ENCODE peak calls at places on chromosome 13, in nine cellular contexts. G, W, E, L, J, R, N, I and D are unnamed samples.

GRCh38 chr13:33349314-33349995 is 63.9 kb upstream of the STARD13 start:
- DNase-seq in G (no peak), W (no peak), E (no peak), L (no peak), J (no peak), R (no peak), N (no peak), I (no peak), D (no peak)

GRCh38 chr13:110971486-110971885 is 56.6 kb upstream of the ANKRD10 start:
- DNase-seq in G (no peak), W (no peak), E (no peak), L (no peak), J (no peak), R (no peak), N (no peak), I (no peak), D (no peak)

GRCh38 chr13:106561551-106562170 is 6.3 kb downstream of the ARGLU1 start:
- DNase-seq in G (peak), W (peak), E (no peak), L (no peak), J (peak), R (no peak), N (no peak), I (no peak), D (peak)

GRCh38 chr13:38429916-38430315 is 80.3 kb downstream of the UFM1 start:
- DNase-seq in G (no peak), W (no peak), E (no peak), L (no peak), J (no peak), R (no peak), N (no peak), I (no peak), D (no peak)

GRCh38 chr13:106569233-106570095 is 1.5 kb upstream of the ARGLU1 start:
- DNase-seq in G (no peak), W (no peak), E (no peak), L (no peak), J (peak), R (no peak), N (no peak), I (no peak), D (no peak)

GRCh38 chr13:30256713-30257432 is 50.5 kb downstream of the KATNAL1 start:
- DNase-seq in G (peak), W (peak), E (no peak), L (no peak), J (no peak), R (no peak), N (no peak), I (no peak), D (no peak)

GRCh38 chr13:26855071-26855470 is 94.5 kb upstream of the GPR12 start:
- DNase-seq in G (no peak), W (no peak), E (no peak), L (no peak), J (no peak), R (no peak), N (no peak), I (no peak), D (no peak)

GRCh38 chr13:107121793-107122192 is 553.9 kb upstream of the ARGLU1 start:
- DNase-seq in G (no peak), W (no peak), E (no peak), L (no peak), J (no peak), R (no peak), N (no peak), I (no peak), D (no peak)

GRCh38 chr13:35791191-35791902 is 314.9 kb upstream of the MAB21L1 start:
- DNase-seq in G (no peak), W (peak), E (peak), L (no peak), J (no peak), R (no peak), N (no peak), I (no peak), D (no peak)

GRCh38 chr13:52739468-52740071 is at the start of gene CNMD:
- DNase-seq in G (peak), W (no peak), E (no peak), L (no peak), J (no peak), R (no peak), N (no peak), I (no peak), D (no peak)

GRCh38 chr13:37870895-37871550 is 1.5 kb upstream of the TRPC4 start:
- DNase-seq in G (no peak), W (peak), E (no peak), L (no peak), J (peak), R (no peak), N (no peak), I (no peak), D (no peak)

GRCh38 chr13:29654807-29655547 is 59.5 kb upstream of the SLC7A1 start:
- DNase-seq in G (no peak), W (no peak), E (no peak), L (no peak), J (peak), R (no peak), N (no peak), I (no peak), D (no peak)

GRCh38 chr13:26379831-26380230 is 125.9 kb downstream of the CDK8 start:
- DNase-seq in G (no peak), W (no peak), E (no peak), L (no peak), J (no peak), R (no peak), N (no peak), I (no peak), D (no peak)

GRCh38 chr13:43686557-43686956 is 100.2 kb downstream of the ENOX1 start:
- DNase-seq in G (no peak), W (peak), E (peak), L (no peak), J (peak), R (peak), N (no peak), I (peak), D (no peak)

GRCh38 chr13:29758591-29759114 is 91.8 kb downstream of the UBL3 start:
- DNase-seq in G (no peak), W (peak), E (no peak), L (no peak), J (peak), R (no peak), N (no peak), I (no peak), D (peak)

GRCh38 chr13:48156466-48156865 is 61.6 kb upstream of the MED4 start:
- DNase-seq in G (no peak), W (no peak), E (no peak), L (no peak), J (peak), R (no peak), N (no peak), I (no peak), D (no peak)

GRCh38 chr13:23584275-23584674 is 14.1 kb downstream of the TNFRSF19 start:
- DNase-seq in G (no peak), W (no peak), E (no peak), L (no peak), J (no peak), R (no peak), N (no peak), I (no peak), D (no peak)

GRCh38 chr13:20465218-20465879 is 60.3 kb downstream of the CRYL1 start:
- DNase-seq in G (no peak), W (no peak), E (no peak), L (no peak), J (peak), R (no peak), N (no peak), I (no peak), D (no peak)

GRCh38 chr13:99371956-99372355 is 64.8 kb upstream of the GPR183 start:
- DNase-seq in G (no peak), W (no peak), E (no peak), L (no peak), J (no peak), R (peak), N (no peak), I (no peak), D (no peak)

GRCh38 chr13:32125746-32126145 is 94.2 kb downstream of the FRY start:
- DNase-seq in G (no peak), W (no peak), E (no peak), L (no peak), J (peak), R (no peak), N (no peak), I (no peak), D (no peak)

GRCh38 chr13:106274551-106275208 is 260.8 kb downstream of the EFNB2 start:
- DNase-seq in G (no peak), W (no peak), E (no peak), L (no peak), J (peak), R (no peak), N (no peak), I (no peak), D (no peak)

GRCh38 chr13:50334944-50335343 is 319.7 kb downstream of the KCNRG start:
- DNase-seq in G (no peak), W (peak), E (no peak), L (no peak), J (no peak), R (no peak), N (no peak), I (no peak), D (no peak)

GRCh38 chr13:22940736-22941135 is 240.0 kb upstream of the SGCG start:
- DNase-seq in G (no peak), W (no peak), E (no peak), L (no peak), J (no peak), R (no peak), N (no peak), I (no peak), D (no peak)

GRCh38 chr13:41059466-41059865 is 1.8 kb upstream of the WBP4 start:
- DNase-seq in G (no peak), W (peak), E (no peak), L (no peak), J (peak), R (no peak), N (no peak), I (no peak), D (no peak)

GRCh38 chr13:41061075-41061913 is at the start of gene WBP4:
- DNase-seq in G (peak), W (peak), E (peak), L (peak), J (peak), R (peak), N (peak), I (peak), D (peak)

GRCh38 chr13:41060723-41061074 is 610 bp upstream of the WBP4 start:
- DNase-seq in G (peak), W (peak), E (peak), L (peak), J (peak), R (peak), N (peak), I (peak), D (no peak)

GRCh38 chr13:41058229-41059070 is 2.9 kb upstream of the WBP4 start:
- DNase-seq in G (peak), W (peak), E (no peak), L (no peak), J (no peak), R (no peak), N (no peak), I (peak), D (no peak)

DNA sequence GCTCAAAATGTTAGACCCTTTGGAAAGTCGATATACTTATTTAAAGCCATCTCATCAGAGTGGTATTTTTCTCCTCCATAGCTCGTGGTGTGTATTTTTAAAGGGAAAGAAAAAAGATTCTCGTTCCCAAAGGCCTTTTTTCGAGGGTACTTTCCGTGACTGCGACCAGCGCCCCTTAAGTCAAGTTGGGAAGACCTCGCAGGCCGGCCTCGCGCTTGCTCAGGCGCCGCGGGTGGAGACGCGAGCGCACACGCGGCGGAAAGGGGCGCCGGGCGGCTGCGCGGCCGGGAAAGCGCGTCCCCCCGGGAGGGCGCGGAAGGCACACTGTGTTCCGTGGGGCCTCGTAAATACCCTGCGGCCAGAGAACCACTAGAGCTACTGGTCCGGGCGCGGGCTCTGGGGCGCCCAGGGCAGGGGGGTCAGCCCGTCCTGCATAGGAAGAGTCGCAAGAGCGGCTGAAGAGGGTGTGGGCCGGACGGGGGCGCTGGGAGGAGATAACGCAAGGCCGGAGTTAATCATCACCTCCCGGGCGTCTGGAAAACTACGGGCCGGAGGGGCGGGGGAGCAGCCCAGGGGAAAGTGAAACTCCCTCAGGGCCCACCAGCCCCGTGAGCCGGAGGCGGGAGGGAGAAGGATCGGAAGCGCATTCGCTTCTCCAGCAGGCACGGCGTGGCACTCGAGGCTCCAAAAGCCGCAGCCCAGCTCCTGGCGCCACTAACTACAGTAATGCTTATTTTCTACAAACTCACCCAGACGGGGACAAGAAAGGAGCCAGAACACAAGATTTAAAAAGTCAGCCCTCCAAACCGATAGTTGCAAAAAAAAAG is 1.2 kb upstream of the WBP4 start:
- DNase-seq in G (peak), W (peak), E (peak), L (peak), J (peak), R (peak), N (peak), I (peak), D (peak)
- TF ChIP-seq CTCF in G (peak), W (peak), E (no peak), L (peak), J (no peak), R (no peak), N (peak), I (no peak), D (peak)

GRCh38 chr13:78137404-78138142 is 218.9 kb upstream of the EDNRB start:
- DNase-seq in G (peak), W (peak), E (peak), L (no peak), J (peak), R (no peak), N (no peak), I (no peak), D (peak)
- H3K4me3 ChIP-seq in G (no peak), W (peak), E (no peak), L (no peak), J (no peak), R (no peak), N (no peak), I (no peak), D (peak)

DNA sequence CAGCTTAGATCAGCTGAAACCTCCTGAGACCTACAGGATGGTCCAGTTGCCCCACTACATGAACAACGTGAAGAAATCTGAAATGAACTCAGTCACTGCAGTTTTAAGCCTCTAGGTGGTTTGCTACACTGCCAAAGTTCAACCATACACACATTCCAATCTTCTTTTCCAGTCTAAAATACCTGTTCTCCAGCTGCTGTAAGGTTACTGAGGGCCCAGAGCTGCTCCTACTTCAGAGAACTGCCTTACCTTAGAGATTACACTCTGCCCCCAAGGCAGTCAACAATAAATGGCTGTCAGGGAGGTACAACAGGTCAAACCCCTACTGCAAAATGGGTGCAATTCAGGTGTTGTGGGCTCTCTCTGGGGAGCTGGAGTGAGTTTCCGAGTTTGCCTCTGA is 154.1 kb upstream of the MIR17HG start:
- DNase-seq in G (no peak), W (no peak), E (no peak), L (no peak), J (no peak), R (no peak), N (no peak), I (no peak), D (no peak)
- TF ChIP-seq CTCF in G (no peak), W (no peak), E (no peak), L (no peak), J (no peak), R (no peak), N (no peak), I (no peak), D (no peak)

DNA sequence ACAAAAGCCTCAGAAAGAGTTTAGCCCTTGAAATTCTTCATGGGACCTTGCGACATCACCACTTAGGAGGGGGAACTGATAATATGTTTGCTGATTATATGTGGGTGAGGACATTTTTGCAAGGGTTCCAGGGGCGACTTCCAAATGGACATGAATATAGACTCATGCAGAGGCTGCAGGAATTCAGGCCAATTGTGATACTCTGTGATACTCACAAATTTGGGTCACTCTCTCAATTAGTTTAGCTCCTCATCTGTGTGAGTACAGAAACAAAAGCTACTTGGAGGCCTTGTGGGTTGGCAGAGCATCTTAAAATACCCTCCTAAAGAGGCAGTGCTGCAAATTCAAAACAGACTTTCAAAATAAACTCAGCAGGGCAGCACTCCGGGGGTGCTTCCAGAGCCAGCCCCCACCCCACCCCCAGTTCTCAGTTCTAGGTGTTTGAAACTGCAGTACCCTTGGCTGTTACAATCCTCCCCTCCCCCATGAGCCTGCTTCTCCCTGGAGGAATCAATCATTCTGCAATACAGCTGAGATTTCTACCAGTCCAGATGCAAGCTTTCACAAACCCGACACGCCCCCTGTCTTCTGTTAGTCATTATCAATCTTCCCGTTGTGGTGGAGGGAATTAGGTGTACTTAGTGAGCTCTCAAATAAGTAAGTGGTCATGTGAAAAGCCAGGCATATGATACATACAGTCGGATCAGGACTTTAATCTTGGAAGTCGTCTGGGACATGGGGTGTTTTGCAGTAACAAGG is 96.9 kb upstream of the MBNL2 start:
- DNase-seq in G (peak), W (peak), E (no peak), L (peak), J (peak), R (no peak), N (no peak), I (no peak), D (peak)
- H3K4me3 ChIP-seq in G (no peak), W (no peak), E (no peak), L (no peak), J (no peak), R (no peak), N (no peak), I (no peak), D (peak)

DNA sequence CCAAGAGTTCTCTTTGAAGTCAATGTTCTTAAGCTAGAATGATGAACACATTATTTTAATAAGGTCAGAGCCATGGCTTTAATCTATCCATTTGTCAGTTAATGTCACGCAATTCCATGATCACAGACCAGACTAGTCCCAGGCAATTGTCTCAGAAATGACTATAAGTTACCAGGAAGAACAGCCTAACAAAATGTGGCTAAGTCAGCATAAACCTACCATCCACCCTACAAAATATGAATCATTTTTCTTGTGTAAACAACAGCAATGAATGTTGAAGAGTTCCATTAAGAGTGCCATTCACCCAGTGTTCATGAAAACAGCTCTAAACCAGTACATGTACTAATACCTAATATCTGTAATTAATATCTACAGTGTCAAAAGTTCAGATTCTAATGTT is 127.5 kb downstream of the KCTD12 start:
- DNase-seq in G (no peak), W (peak), E (no peak), L (no peak), J (peak), R (no peak), N (no peak), I (no peak), D (no peak)
- TF ChIP-seq CTCF in G (no peak), W (no peak), E (no peak), L (no peak), J (no peak), R (no peak), N (no peak), I (no peak), D (no peak)

GRCh38 chr13:40667622-40667978 is 1.2 kb upstream of the FOXO1 start:
- DNase-seq in G (no peak), W (no peak), E (no peak), L (no peak), J (no peak), R (no peak), N (no peak), I (peak), D (no peak)

GRCh38 chr13:40666058-40666904 is at the start of gene FOXO1:
- DNase-seq in G (peak), W (peak), E (peak), L (peak), J (peak), R (peak), N (peak), I (peak), D (peak)

GRCh38 chr13:40670307-40670706 is 3.9 kb upstream of the FOXO1 start:
- DNase-seq in G (no peak), W (no peak), E (no peak), L (no peak), J (no peak), R (no peak), N (no peak), I (no peak), D (no peak)

GRCh38 chr13:40666905-40667621 is 622 bp upstream of the FOXO1 start:
- DNase-seq in G (peak), W (no peak), E (peak), L (peak), J (no peak), R (no peak), N (peak), I (peak), D (no peak)

DNA sequence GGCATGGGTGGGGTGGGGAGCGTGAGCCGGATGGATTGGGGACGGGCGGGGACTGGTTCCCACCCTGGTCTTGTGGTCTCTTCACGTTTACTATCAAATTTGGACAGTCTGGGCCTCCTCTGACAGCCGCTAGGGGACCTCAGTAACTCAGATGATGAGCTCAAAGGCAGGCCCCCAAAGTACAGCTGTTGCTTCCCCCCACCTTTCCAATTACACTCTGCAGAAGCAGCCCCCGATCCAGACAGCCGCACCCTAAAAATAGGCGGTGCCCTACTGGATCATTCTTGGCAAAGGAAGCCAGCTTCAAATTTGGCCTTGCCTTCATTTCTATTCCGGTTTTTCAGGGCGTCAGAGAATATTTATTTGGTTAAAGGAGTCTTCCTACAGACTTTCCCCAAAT is 1.9 kb upstream of the FOXO1 start:
- DNase-seq in G (no peak), W (no peak), E (peak), L (peak), J (no peak), R (peak), N (no peak), I (peak), D (no peak)
- H3K4me3 ChIP-seq in G (no peak), W (no peak), E (no peak), L (peak), J (no peak), R (no peak), N (no peak), I (peak), D (no peak)

DNA sequence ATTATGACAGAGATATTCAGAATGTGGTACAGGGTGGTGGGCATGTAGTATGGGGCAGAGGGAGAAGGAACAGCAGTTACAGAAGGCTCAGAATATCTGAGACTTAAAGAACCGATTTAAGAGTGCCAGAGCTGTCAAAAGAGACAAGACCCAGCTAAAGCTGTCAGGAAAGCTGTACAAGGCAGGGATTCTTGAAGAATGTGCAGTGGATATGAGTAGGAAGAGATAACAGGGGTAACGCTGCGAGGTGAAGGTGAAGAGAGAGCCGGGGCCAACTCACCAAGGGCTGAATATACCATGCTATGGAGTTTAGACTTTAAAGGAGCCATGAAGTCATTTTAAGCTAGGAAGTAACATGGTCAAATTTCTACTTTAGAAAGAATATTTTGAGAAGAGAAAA is 381.0 kb downstream of the DIAPH3 start:
- DNase-seq in G (peak), W (no peak), E (no peak), L (no peak), J (no peak), R (no peak), N (no peak), I (no peak), D (no peak)
- TF ChIP-seq CTCF in G (no peak), W (no peak), E (no peak), L (no peak), J (no peak), R (no peak), N (no peak), I (no peak), D (no peak)